ENCODE peak calls at places on chromosomes 2 and 18, in seven cellular contexts. A is neuronal stem cell, E is IMR-90, M is substantia nigra, O is HCT116, L is OCI-LY7, Q is fibroblast of lung. I is an unnamed sample.

GRCh38 chr2:26429779-26430654 is 28.3 kb downstream of the DRC1 start:
- DNase-seq in A (no peak), E (no peak), M (no peak), O (no peak), L (no peak), Q (no peak), I (no peak)

GRCh38 chr2:83068706-83069105 is 1390.4 kb downstream of the SUCLG1 start:
- DNase-seq in A (no peak), E (peak), M (no peak), O (no peak), L (no peak), Q (peak), I (no peak)

GRCh38 chr18:24995056-24995455 is 356.9 kb downstream of the ZNF521 start:
- DNase-seq in A (no peak), E (peak), M (no peak), O (no peak), L (no peak), Q (no peak), I (peak)

GRCh38 chr18:75223687-75224347 is 13.2 kb downstream of the TSHZ1 start:
- DNase-seq in A (no peak), E (peak), M (no peak), O (no peak), L (no peak), Q (peak), I (no peak)

GRCh38 chr18:23990474-23991410 is 23.8 kb upstream of the TTC39C start:
- DNase-seq in A (no peak), E (peak), M (no peak), O (no peak), L (no peak), Q (peak), I (no peak)

GRCh38 chr2:172931923-172932520 is 143.6 kb upstream of the MAP3K20 start:
- DNase-seq in A (peak), E (peak), M (no peak), O (peak), L (peak), Q (peak), I (no peak)

GRCh38 chr2:161307676-161308075 is 549 bp upstream of the PSMD14 start:
- DNase-seq in A (no peak), E (no peak), M (no peak), O (no peak), L (peak), Q (peak), I (no peak)

GRCh38 chr2:133561045-133561852 is 7.0 kb downstream of the NCKAP5 start:
- DNase-seq in A (peak), E (peak), M (no peak), O (peak), L (peak), Q (peak), I (no peak)

GRCh38 chr18:77517901-77518300 is 268.3 kb downstream of the GALR1 start:
- DNase-seq in A (no peak), E (no peak), M (no peak), O (no peak), L (no peak), Q (no peak), I (no peak)

GRCh38 chr18:48888681-48889080 is 62.1 kb downstream of the SMAD7 start:
- DNase-seq in A (no peak), E (no peak), M (no peak), O (no peak), L (no peak), Q (no peak), I (no peak)

GRCh38 chr2:169479257-169480078 is at the start of gene BBS5:
- DNase-seq in A (peak), E (peak), M (peak), O (peak), L (peak), Q (peak), I (no peak)

GRCh38 chr2:62441421-62441820 is 64.6 kb downstream of the TMEM17 start:
- DNase-seq in A (no peak), E (no peak), M (no peak), O (no peak), L (no peak), Q (no peak), I (no peak)

GRCh38 chr18:57497372-57498294 is 62.5 kb downstream of the ONECUT2 start:
- DNase-seq in A (no peak), E (peak), M (no peak), O (no peak), L (no peak), Q (no peak), I (no peak)

GRCh38 chr2:72001937-72002690 is 145.5 kb downstream of the CYP26B1 start:
- DNase-seq in A (no peak), E (no peak), M (no peak), O (no peak), L (no peak), Q (no peak), I (no peak)

GRCh38 chr2:26576565-26577441 is 64.4 kb downstream of the CIB4 start:
- DNase-seq in A (no peak), E (no peak), M (no peak), O (no peak), L (no peak), Q (no peak), I (no peak)

GRCh38 chr2:168961450-168962229 is 60.5 kb downstream of the G6PC2 start:
- DNase-seq in A (peak), E (peak), M (no peak), O (peak), L (peak), Q (peak), I (peak)

GRCh38 chr2:95270541-95271081 is 3.6 kb upstream of the PROM2 start:
- DNase-seq in A (no peak), E (no peak), M (no peak), O (no peak), L (no peak), Q (no peak), I (no peak)

GRCh38 chr2:62209427-62209991 is 13.6 kb downstream of the B3GNT2 start:
- DNase-seq in A (no peak), E (no peak), M (no peak), O (no peak), L (no peak), Q (no peak), I (no peak)

GRCh38 chr2:16413257-16413656 is 252.4 kb downstream of the CYRIA start:
- DNase-seq in A (no peak), E (no peak), M (no peak), O (no peak), L (no peak), Q (no peak), I (no peak)

GRCh38 chr2:121902171-121902591 is 146.7 kb downstream of the TSN start:
- DNase-seq in A (no peak), E (peak), M (no peak), O (no peak), L (no peak), Q (no peak), I (no peak)

GRCh38 chr2:237449193-237449797 is 35.3 kb upstream of the COL6A3 start:
- DNase-seq in A (no peak), E (peak), M (no peak), O (no peak), L (no peak), Q (peak), I (no peak)

GRCh38 chr2:175457846-175458408 is 276.4 kb upstream of the ATP5MC3 start:
- DNase-seq in A (no peak), E (no peak), M (no peak), O (no peak), L (no peak), Q (no peak), I (no peak)

GRCh38 chr18:52920665-52921064 is 580.7 kb downstream of the DCC start:
- DNase-seq in A (no peak), E (no peak), M (no peak), O (no peak), L (no peak), Q (no peak), I (no peak)

GRCh38 chr2:162011718-162012564 is 62.1 kb downstream of the DPP4 start:
- DNase-seq in A (no peak), E (no peak), M (no peak), O (no peak), L (no peak), Q (no peak), I (no peak)

GRCh38 chr18:365651-366050 is 97.8 kb upstream of the THOC1 start:
- DNase-seq in A (no peak), E (no peak), M (no peak), O (no peak), L (no peak), Q (no peak), I (no peak)

GRCh38 chr18:370753-371615 is 103.1 kb upstream of the THOC1 start:
- DNase-seq in A (no peak), E (no peak), M (no peak), O (no peak), L (no peak), Q (no peak), I (no peak)

GRCh38 chr18:371616-371998 is 103.8 kb upstream of the THOC1 start:
- DNase-seq in A (no peak), E (no peak), M (no peak), O (no peak), L (no peak), Q (no peak), I (no peak)

GRCh38 chr18:366466-367053 is 98.7 kb upstream of the THOC1 start:
- DNase-seq in A (no peak), E (no peak), M (no peak), O (no peak), L (no peak), Q (no peak), I (no peak)

GRCh38 chr18:369224-370010 is 101.6 kb upstream of the THOC1 start:
- DNase-seq in A (no peak), E (peak), M (no peak), O (no peak), L (no peak), Q (no peak), I (no peak)
- H3K27ac ChIP-seq in A (no peak), E (no peak), M (no peak), O (no peak), L (no peak), Q (no peak), I (no peak)

GRCh38 chr18:63318882-63319382 is 637 bp downstream of the BCL2 start:
- DNase-seq in A (no peak), E (no peak), M (no peak), O (no peak), L (no peak), Q (no peak), I (no peak)

GRCh38 chr18:63317556-63317946 is 2.0 kb downstream of the BCL2 start:
- DNase-seq in A (no peak), E (no peak), M (no peak), O (no peak), L (no peak), Q (no peak), I (no peak)

GRCh38 chr18:63316612-63317555 is 2.7 kb downstream of the BCL2 start:
- DNase-seq in A (no peak), E (no peak), M (no peak), O (no peak), L (no peak), Q (no peak), I (no peak)

GRCh38 chr18:63319383-63320040 is at the start of gene BCL2:
- DNase-seq in A (no peak), E (peak), M (no peak), O (no peak), L (peak), Q (peak), I (no peak)

DNA sequence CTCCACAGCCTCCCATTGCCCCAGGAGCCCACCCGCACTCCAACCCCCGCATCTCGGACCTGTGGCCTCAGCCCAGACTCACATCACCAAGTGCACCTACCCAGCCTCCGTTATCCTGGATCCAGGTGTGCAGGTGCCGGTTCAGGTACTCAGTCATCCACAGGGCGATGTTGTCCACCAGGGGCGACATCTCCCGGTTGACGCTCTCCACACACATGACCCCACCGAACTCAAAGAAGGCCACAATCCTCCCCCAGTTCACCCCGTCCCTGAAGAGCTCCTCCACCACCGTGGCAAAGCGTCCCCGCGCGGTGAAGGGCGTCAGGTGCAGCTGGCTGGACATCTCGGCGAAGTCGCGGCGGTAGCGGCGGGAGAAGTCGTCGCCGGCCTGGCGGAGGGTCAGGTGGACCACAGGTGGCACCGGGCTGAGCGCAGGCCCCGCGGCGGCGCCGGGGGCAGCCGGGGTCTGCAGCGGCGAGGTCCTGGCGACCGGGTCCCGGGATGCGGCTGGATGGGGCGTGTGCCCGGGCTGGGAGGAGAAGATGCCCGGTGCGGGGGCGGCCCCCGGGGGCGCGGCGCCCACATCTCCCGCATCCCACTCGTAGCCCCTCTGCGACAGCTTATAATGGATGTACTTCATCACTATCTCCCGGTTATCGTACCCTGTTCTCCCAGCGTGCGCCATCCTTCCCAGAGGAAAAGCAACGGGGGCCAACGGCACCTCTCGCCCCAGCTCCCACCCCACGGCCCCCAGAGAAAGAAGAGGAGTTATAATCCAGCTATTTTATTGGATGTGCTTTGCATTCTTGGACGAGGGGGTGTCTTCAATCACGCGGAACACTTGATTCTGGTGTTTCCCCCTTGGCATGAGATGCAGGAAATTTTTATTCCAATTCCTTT is 1.3 kb downstream of the BCL2 start:
- DNase-seq in A (no peak), E (no peak), M (peak), O (no peak), L (no peak), Q (no peak), I (no peak)
- H3K27ac ChIP-seq in A (no peak), E (no peak), M (peak), O (no peak), L (no peak), Q (no peak), I (no peak)

DNA sequence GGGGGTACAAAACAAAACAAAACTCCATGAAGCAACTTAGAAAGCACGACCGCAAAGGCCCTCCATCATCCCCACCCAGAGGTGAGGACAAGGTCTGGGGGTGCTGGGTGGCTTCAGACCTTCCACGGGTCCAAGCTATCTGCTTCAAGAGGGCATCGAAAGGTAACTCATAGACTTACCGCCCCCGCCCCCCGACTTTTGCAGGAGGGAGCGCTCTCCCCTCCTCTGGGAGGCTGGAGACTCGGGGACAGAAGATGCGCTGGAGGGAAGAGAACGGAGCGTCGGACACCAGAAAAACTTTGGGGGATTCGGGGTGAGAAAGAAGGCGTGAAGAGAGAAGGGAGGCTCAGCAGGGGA is 300 bp upstream of the STON1 start:
- DNase-seq in A (no peak), E (no peak), M (no peak), O (no peak), L (no peak), Q (no peak), I (no peak)
- H3K27ac ChIP-seq in A (no peak), E (peak), M (no peak), O (no peak), L (no peak), Q (no peak), I (no peak)

DNA sequence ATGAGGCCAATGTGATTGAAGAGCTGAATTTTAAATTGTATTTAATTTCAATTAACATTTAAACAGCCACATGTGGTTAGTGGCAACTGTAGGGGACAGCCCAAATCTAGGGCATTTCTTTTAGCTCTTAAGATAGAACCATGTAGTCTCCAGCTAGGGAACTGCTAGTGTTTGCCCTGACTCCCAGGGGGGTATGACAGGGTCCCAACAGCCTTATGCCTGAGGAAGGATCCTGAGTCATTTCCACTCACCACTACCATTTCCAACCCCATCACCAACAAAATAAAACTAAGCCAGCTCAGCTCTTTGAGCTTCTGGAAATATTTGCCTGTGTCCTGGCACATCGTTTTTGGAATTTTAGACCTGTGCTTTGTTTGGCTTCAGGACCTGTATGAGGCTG is 13.7 kb upstream of the GMCL1 start:
- DNase-seq in A (no peak), E (no peak), M (no peak), O (no peak), L (no peak), Q (no peak), I (no peak)
- H3K27ac ChIP-seq in A (no peak), E (no peak), M (no peak), O (no peak), L (no peak), Q (no peak), I (no peak)